ENCODE peak calls at places on chromosomes 13 and 19, in eight cellular contexts. A is HCT116, N is Panc1, X is upper lobe of left lung, U is breast epithelium, B is vagina, M is HL-60, S is stomach. H is an unnamed sample.
A peak's percentile ranks its signal among the peaks of the same experiment; 100 is the strongest.

GRCh38 chr13:93279982-93280381 is 53.4 kb downstream of the GPC6 start:
- DNase-seq in A (no peak), N (no peak), X (no peak), U (no peak), B (no peak), M (no peak), S (no peak), H (no peak)

GRCh38 chr13:24225930-24226329 is 65.4 kb downstream of the SPATA13 start:
- DNase-seq in A (no peak), N (no peak), X (no peak), U (no peak), B (no peak), M (no peak), S (no peak), H (no peak)

GRCh38 chr13:40781717-40782116 is 7.7 kb upstream of the SLC25A15 start:
- DNase-seq in A (no peak), N (no peak), X (no peak), U (no peak), B (no peak), M (peak; percentile 46), S (no peak), H (no peak)

GRCh38 chr13:67048793-67049150 is 181.4 kb downstream of the PCDH9 start:
- DNase-seq in A (no peak), N (no peak), X (no peak), U (no peak), B (no peak), M (no peak), S (no peak), H (no peak)

GRCh38 chr13:79937311-79938243 is 403.3 kb downstream of the SPRY2 start:
- DNase-seq in A (no peak), N (no peak), X (no peak), U (no peak), B (no peak), M (no peak), S (no peak), H (no peak)

GRCh38 chr13:99932912-99933311 is 38.7 kb downstream of the ZIC5 start:
- DNase-seq in A (no peak), N (no peak), X (no peak), U (no peak), B (no peak), M (no peak), S (no peak), H (no peak)

GRCh38 chr19:35531291-35531690 is 2.0 kb upstream of the GAPDHS start:
- DNase-seq in A (no peak), N (no peak), X (no peak), U (no peak), B (no peak), M (no peak), S (no peak), H (no peak)

GRCh38 chr13:110259651-110260050 is 47.3 kb downstream of the COL4A1 start:
- DNase-seq in A (no peak), N (no peak), X (no peak), U (no peak), B (no peak), M (no peak), S (no peak), H (no peak)

GRCh38 chr13:110331362-110331761 is 24.3 kb downstream of the COL4A2 start:
- DNase-seq in A (no peak), N (no peak), X (no peak), U (no peak), B (no peak), M (no peak), S (no peak), H (no peak)

DNA sequence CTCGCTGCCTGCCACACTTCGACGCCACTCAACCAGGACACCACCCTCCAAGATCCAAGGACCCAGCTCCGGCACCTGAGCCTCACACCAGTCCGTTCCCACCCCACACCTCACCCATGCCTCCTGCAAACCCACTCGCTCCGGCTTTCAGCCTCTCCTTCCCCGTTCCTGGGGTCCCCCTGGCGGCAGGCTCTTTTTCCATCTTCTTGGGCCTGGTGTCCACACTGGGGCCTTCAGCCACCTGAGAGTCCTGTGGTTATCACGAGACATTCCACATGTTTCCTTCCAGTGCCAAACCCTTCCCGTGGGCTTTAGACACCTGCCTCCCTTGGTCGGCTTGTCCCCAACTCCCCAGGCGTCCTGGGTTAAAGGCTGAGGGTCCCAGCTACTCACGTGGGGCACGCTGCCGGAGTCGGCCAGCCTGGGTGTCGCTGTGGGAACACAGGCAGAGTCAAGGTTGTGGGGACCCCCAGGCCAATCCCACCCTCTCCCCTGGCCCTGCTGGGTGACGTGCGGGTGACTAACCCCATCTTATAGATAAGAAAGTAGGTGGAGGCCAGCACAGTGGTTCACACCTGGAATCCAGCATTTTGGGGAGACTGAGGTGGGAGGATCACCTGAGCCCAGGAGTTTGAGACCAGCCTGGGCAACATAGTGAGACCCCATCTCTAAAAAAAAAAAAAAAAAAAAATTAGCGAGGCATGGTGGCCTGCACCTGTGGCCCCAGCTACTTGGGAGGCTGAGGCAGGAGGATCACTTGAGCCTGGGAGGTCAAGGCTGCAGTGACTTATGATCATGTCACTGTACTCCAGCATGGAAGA is 2.0 kb downstream of the JSRP1 start:
- DNase-seq in A (no peak), N (no peak), X (no peak), U (no peak), B (no peak), M (no peak), S (no peak), H (no peak)
- H3K4me3 ChIP-seq in A (no peak overlapping the region), N (no peak overlapping the region), X (no peak overlapping the region), U (no peak overlapping the region), B (no peak overlapping the region), M (no peak overlapping the region), S (no peak overlapping the region), H (no peak overlapping the region)

DNA sequence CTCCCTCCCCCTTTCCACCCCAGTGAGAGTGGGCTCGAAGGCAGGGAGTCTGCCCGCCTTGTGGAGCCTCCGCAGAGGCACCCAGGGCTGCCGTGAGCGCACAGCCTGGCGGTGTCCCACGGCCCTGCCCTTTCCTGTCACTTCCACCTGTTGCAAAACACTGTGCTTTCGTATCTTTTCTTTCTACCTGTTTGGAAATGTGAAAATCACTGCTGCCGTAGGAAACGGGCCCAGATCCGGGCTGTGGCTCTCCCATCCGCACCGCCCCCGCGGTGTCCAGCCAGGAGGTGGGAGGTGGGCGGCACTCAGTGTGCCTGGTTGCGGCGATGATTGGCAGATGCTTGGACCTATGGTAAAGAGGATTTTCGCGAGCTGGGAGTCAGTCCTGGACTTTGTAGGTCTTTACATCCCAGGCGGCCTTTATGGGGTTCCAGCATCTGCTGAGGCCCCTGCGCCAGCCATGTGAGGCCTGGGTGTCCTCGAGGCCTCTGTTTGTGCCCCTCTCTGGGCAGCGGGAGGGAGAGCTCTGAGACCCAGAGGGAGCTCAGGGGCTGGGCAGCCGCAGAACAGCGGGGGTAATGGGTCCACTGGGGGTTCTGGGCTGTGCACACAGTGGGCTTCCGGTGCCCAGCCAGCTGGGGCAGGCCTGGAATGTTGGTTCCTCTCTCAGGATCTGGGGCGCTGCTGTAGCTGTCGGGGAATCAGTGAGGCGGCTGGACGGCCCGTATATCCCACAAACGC is 6.1 kb downstream of the STK11 start:
- DNase-seq in A (no peak), N (no peak), X (peak; percentile 74), U (peak; percentile 81), B (no peak), M (no peak), S (peak; percentile 64), H (no peak)
- H3K27ac ChIP-seq in A (peak overlapping the region; percentile 47), N (peak overlapping the region; percentile 39), X (no peak overlapping the region), U (peak overlapping the region; percentile 75), B (peak overlapping the region; percentile 42), M (no peak overlapping the region), S (peak overlapping the region; percentile 90), H (no peak overlapping the region)

GRCh38 chr19:10763828-10764339 is 46.0 kb downstream of the DNM2 start:
- DNase-seq in A (no peak), N (no peak), X (no peak), U (no peak), B (no peak), M (no peak), S (no peak), H (no peak)

GRCh38 chr19:10766049-10766623 is 48.3 kb downstream of the DNM2 start:
- DNase-seq in A (no peak), N (no peak), X (no peak), U (no peak), B (no peak), M (no peak), S (peak; percentile 73), H (no peak)

GRCh38 chr19:10762656-10763055 is 44.8 kb downstream of the DNM2 start:
- DNase-seq in A (no peak), N (no peak), X (no peak), U (no peak), B (no peak), M (no peak), S (no peak), H (no peak)

GRCh38 chr19:10763399-10763798 is 45.5 kb downstream of the DNM2 start:
- DNase-seq in A (no peak), N (no peak), X (no peak), U (no peak), B (no peak), M (no peak), S (no peak), H (no peak)

DNA sequence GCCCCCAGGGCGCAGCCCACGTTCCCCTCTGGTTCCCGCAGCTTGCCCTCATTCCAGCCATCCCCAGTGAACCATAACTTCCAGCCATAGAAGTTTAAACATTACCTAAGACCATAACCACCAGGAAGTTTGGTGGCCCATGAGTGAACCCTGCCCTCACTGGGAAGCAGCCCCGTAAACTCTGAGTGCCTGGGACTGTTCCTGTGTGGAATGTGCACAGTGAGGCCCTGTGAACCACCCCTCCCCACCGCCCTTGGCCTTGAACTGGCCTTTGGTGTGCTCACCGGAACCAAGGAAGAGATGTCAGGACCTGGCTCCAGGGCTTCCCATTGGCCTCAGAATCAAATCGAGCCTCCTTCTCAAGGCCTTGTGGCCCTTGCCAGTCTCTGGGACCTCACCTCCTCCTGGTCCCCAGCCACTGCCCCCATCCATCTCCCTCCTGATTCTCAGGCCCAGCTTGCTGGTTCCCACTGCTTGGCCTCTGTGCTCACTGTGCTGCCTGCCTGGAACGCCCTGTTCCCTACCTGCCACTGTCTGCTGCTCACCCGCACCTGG is 46.5 kb downstream of the DNM2 start:
- DNase-seq in A (no peak), N (no peak), X (no peak), U (no peak), B (no peak), M (no peak), S (peak; percentile 65), H (no peak)
- TF ChIP-seq POLR2AphosphoS5 in A (no peak), N (no peak), X (no peak), U (no peak), B (no peak), M (no peak), S (no peak), H (no peak)

GRCh38 chr19:50204811-50205675 is 1.6 kb downstream of the MYH14 start:
- DNase-seq in A (peak; percentile 65), N (no peak), X (peak; percentile 95), U (peak; percentile 78), B (no peak), M (no peak), S (peak; percentile 94), H (no peak)

GRCh38 chr19:50206191-50206590 is 2.8 kb downstream of the MYH14 start:
- DNase-seq in A (no peak), N (no peak), X (no peak), U (no peak), B (no peak), M (no peak), S (no peak), H (no peak)

GRCh38 chr19:50207730-50208129 is 4.3 kb downstream of the MYH14 start:
- DNase-seq in A (no peak), N (no peak), X (no peak), U (no peak), B (no peak), M (no peak), S (no peak), H (no peak)

GRCh38 chr19:50204081-50204428 is 633 bp downstream of the MYH14 start:
- DNase-seq in A (no peak), N (no peak), X (no peak), U (no peak), B (no peak), M (no peak), S (no peak), H (no peak)

GRCh38 chr19:50205681-50206138 is 2.3 kb downstream of the MYH14 start:
- DNase-seq in A (no peak), N (no peak), X (peak; percentile 54), U (peak; percentile 71), B (no peak), M (no peak), S (peak; percentile 85), H (no peak)
- H3K4me3 ChIP-seq in A (peak overlapping the region; percentile 59), N (peak overlapping the region; percentile 18), X (peak overlapping the region; percentile 40), U (peak overlapping the region; percentile 70), B (peak overlapping the region; percentile 26), M (no peak overlapping the region), S (peak overlapping the region; percentile 44), H (no peak overlapping the region)

H was measured in SK-N-MC.